ENCODE peak calls at places on chromosomes 7 and 10, in eight cellular contexts. Z, Q, E, O, G, S, K and U are unnamed samples.

GRCh38 chr10:124164252-124164651 is 70.9 kb upstream of the CHST15 start:
- DNase-seq in Z (no peak), Q (no peak), E (no peak), O (no peak), G (no peak), S (no peak), K (no peak), U (no peak)

GRCh38 chr10:114307731-114308130 is 68.7 kb downstream of the VWA2 start:
- DNase-seq in Z (peak), Q (no peak), E (no peak), O (no peak), G (no peak), S (peak), K (no peak), U (no peak)

GRCh38 chr10:91050371-91051034 is 129.6 kb upstream of the ANKRD1 start:
- DNase-seq in Z (no peak), Q (no peak), E (no peak), O (no peak), G (no peak), S (no peak), K (no peak), U (no peak)

GRCh38 chr7:107262857-107263256 is 94.1 kb downstream of the HBP1 start:
- DNase-seq in Z (no peak), Q (no peak), E (no peak), O (no peak), G (no peak), S (no peak), K (no peak), U (no peak)

GRCh38 chr10:16909271-16909767 is 92.1 kb upstream of the RSU1 start:
- DNase-seq in Z (peak), Q (no peak), E (no peak), O (no peak), G (no peak), S (no peak), K (no peak), U (no peak)

GRCh38 chr7:158355456-158356065 is 232.1 kb downstream of the PTPRN2 start:
- DNase-seq in Z (no peak), Q (no peak), E (no peak), O (no peak), G (no peak), S (peak), K (peak), U (no peak)

GRCh38 chr10:125265579-125265955 is 105.2 kb upstream of the CTBP2 start:
- DNase-seq in Z (no peak), Q (no peak), E (no peak), O (no peak), G (no peak), S (no peak), K (peak), U (no peak)

GRCh38 chr10:30413996-30414576 is 19.9 kb upstream of the MAP3K8 start:
- DNase-seq in Z (peak), Q (no peak), E (no peak), O (no peak), G (no peak), S (no peak), K (peak), U (peak)

GRCh38 chr10:115335366-115335765 is 242.2 kb downstream of the ATRNL1 start:
- DNase-seq in Z (no peak), Q (no peak), E (no peak), O (no peak), G (no peak), S (no peak), K (no peak), U (no peak)

GRCh38 chr7:140209866-140210609 is 33.3 kb upstream of the KDM7A start:
- DNase-seq in Z (no peak), Q (peak), E (peak), O (no peak), G (peak), S (peak), K (peak), U (no peak)

GRCh38 chr7:1256621-1257020 is 23.9 kb downstream of the UNCX start:
- DNase-seq in Z (no peak), Q (no peak), E (no peak), O (peak), G (no peak), S (peak), K (no peak), U (no peak)

GRCh38 chr7:107570298-107570697 is 6.5 kb downstream of the DUS4L start:
- DNase-seq in Z (no peak), Q (no peak), E (no peak), O (no peak), G (no peak), S (no peak), K (no peak), U (no peak)

GRCh38 chr7:34080513-34080912 is 175.2 kb downstream of the BMPER start:
- DNase-seq in Z (peak), Q (no peak), E (no peak), O (no peak), G (no peak), S (no peak), K (no peak), U (no peak)

GRCh38 chr10:133070810-133071209 is 16.9 kb upstream of the ADGRA1 start:
- DNase-seq in Z (no peak), Q (no peak), E (no peak), O (no peak), G (no peak), S (no peak), K (no peak), U (no peak)

GRCh38 chr7:140732436-140732835 is 35.9 kb downstream of the NDUFB2 start:
- DNase-seq in Z (no peak), Q (no peak), E (no peak), O (no peak), G (no peak), S (no peak), K (no peak), U (no peak)

GRCh38 chr10:124681626-124682552 is 62.3 kb downstream of the FAM53B start:
- DNase-seq in Z (no peak), Q (no peak), E (peak), O (peak), G (no peak), S (peak), K (no peak), U (no peak)

GRCh38 chr7:78125884-78126283 is 327.3 kb downstream of the PHTF2 start:
- DNase-seq in Z (peak), Q (no peak), E (no peak), O (no peak), G (no peak), S (no peak), K (no peak), U (peak)

GRCh38 chr7:110803602-110804143 is 287.3 kb upstream of the LRRN3 start:
- DNase-seq in Z (no peak), Q (no peak), E (no peak), O (no peak), G (no peak), S (no peak), K (no peak), U (no peak)

GRCh38 chr7:27262121-27262520 is 19.5 kb downstream of the EVX1 start:
- DNase-seq in Z (no peak), Q (no peak), E (no peak), O (no peak), G (no peak), S (no peak), K (no peak), U (no peak)

GRCh38 chr10:82251222-82251977 is 376.4 kb downstream of the NRG3 start:
- DNase-seq in Z (no peak), Q (no peak), E (no peak), O (no peak), G (no peak), S (no peak), K (no peak), U (no peak)

GRCh38 chr10:30529373-30529998 is 95.5 kb downstream of the MAP3K8 start:
- DNase-seq in Z (no peak), Q (peak), E (peak), O (peak), G (peak), S (peak), K (peak), U (no peak)

GRCh38 chr10:32054087-32054486 is 2.1 kb downstream of the KIF5B start:
- DNase-seq in Z (peak), Q (no peak), E (no peak), O (no peak), G (no peak), S (no peak), K (no peak), U (no peak)

GRCh38 chr10:19651549-19651948 is 164.7 kb upstream of the PLXDC2 start:
- DNase-seq in Z (peak), Q (no peak), E (no peak), O (no peak), G (no peak), S (no peak), K (no peak), U (no peak)

GRCh38 chr10:12419279-12419847 is 70.0 kb downstream of the CAMK1D start:
- DNase-seq in Z (peak), Q (peak), E (peak), O (no peak), G (peak), S (peak), K (no peak), U (peak)

GRCh38 chr10:132616170-132616994 is 78.8 kb downstream of the INPP5A start:
- DNase-seq in Z (no peak), Q (peak), E (no peak), O (no peak), G (no peak), S (peak), K (no peak), U (no peak)

GRCh38 chr10:100998991-100999741 is 442 bp upstream of the LZTS2 start:
- DNase-seq in Z (peak), Q (peak), E (peak), O (peak), G (peak), S (peak), K (peak), U (peak)

GRCh38 chr10:22515009-22515408 is 169.7 kb downstream of the SPAG6 start:
- DNase-seq in Z (no peak), Q (no peak), E (no peak), O (no peak), G (no peak), S (no peak), K (no peak), U (no peak)

GRCh38 chr7:19619122-19619521 is 89.7 kb downstream of the POLR1F start:
- DNase-seq in Z (no peak), Q (no peak), E (no peak), O (no peak), G (no peak), S (no peak), K (no peak), U (no peak)

GRCh38 chr7:115825736-115826135 is 204.8 kb downstream of the TFEC start:
- DNase-seq in Z (no peak), Q (no peak), E (no peak), O (no peak), G (no peak), S (no peak), K (no peak), U (no peak)

GRCh38 chr10:4372601-4373000 is 453.4 kb upstream of the AKR1E2 start:
- DNase-seq in Z (peak), Q (no peak), E (no peak), O (no peak), G (no peak), S (no peak), K (no peak), U (peak)

GRCh38 chr7:27678617-27679260 is 16.1 kb upstream of the HIBADH start:
- DNase-seq in Z (peak), Q (no peak), E (no peak), O (no peak), G (no peak), S (no peak), K (no peak), U (no peak)

GRCh38 chr7:36487756-36488336 is 98.2 kb downstream of the ANLN start:
- DNase-seq in Z (peak), Q (no peak), E (no peak), O (no peak), G (no peak), S (no peak), K (peak), U (peak)

GRCh38 chr7:81691199-81691821 is 78.5 kb downstream of the HGF start:
- DNase-seq in Z (no peak), Q (no peak), E (no peak), O (no peak), G (no peak), S (no peak), K (no peak), U (no peak)

GRCh38 chr7:48110868-48111267 is 21.8 kb downstream of the UPP1 start:
- DNase-seq in Z (no peak), Q (no peak), E (no peak), O (no peak), G (no peak), S (no peak), K (no peak), U (no peak)
- H3K27ac ChIP-seq in Z (no peak), Q (no peak), E (no peak), O (peak), G (no peak), S (no peak), K (no peak), U (no peak)

GRCh38 chr7:98334077-98334476 is 52.6 kb downstream of the BRI3 start:
- DNase-seq in Z (no peak), Q (no peak), E (no peak), O (no peak), G (no peak), S (no peak), K (no peak), U (no peak)

GRCh38 chr7:98335411-98335977 is 54.0 kb downstream of the BRI3 start:
- DNase-seq in Z (no peak), Q (no peak), E (no peak), O (no peak), G (no peak), S (peak), K (no peak), U (no peak)

GRCh38 chr7:98341106-98341505 is 59.6 kb downstream of the BRI3 start:
- DNase-seq in Z (peak), Q (no peak), E (no peak), O (no peak), G (no peak), S (no peak), K (no peak), U (no peak)

GRCh38 chr7:98339043-98339442 is 57.6 kb downstream of the BRI3 start:
- DNase-seq in Z (no peak), Q (no peak), E (no peak), O (no peak), G (no peak), S (no peak), K (no peak), U (no peak)

GRCh38 chr7:98338441-98338840 is 57.0 kb downstream of the BRI3 start:
- DNase-seq in Z (no peak), Q (no peak), E (no peak), O (no peak), G (no peak), S (no peak), K (no peak), U (no peak)
- H3K4me3 ChIP-seq in Z (no peak), Q (no peak), E (no peak), O (no peak), G (no peak), S (no peak), K (no peak), U (no peak)

DNA sequence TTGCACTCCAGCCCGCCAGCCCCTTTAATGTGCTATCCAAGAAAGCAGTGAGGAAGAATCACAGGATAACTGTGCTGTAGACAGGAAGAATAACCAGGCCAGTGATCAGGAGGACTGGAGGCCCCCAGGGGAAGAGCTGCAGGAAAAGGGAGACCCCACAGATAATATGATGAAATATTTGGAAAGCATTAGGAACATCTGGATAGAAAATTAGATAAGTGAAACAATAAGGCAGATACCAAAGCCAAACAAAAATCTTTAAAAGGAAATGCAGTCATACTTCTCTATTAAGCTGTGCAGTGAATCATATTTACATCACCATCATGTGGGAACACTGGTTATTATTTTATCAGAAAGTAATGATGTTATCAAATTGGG is 14.3 kb upstream of the RALA start:
- DNase-seq in Z (no peak), Q (no peak), E (no peak), O (no peak), G (no peak), S (no peak), K (no peak), U (peak)
- H3K27ac ChIP-seq in Z (no peak), Q (no peak), E (peak), O (no peak), G (peak), S (no peak), K (no peak), U (peak)

GRCh38 chr10:123147635-123148413 is at the start of gene HMX2:
- DNase-seq in Z (no peak), Q (no peak), E (no peak), O (no peak), G (no peak), S (peak), K (peak), U (no peak)
- H3K4me3 ChIP-seq in Z (no peak), Q (peak), E (no peak), O (no peak), G (no peak), S (peak), K (peak), U (peak)